ENCODE peak calls at places on chromosomes 11 and 22, in seven cellular contexts. H, C, M, U, N, Y and V are unnamed samples.
A peak's percentile ranks its signal among the peaks of the same experiment; 100 is the strongest.

GRCh38 chr22:46280063-46280817 is 12.4 kb downstream of the TTC38 start:
- DNase-seq in H (no peak), C (no peak), M (no peak), U (no peak), N (no peak), Y (no peak), V (no peak)

GRCh38 chr22:50727678-50728522 is 10.1 kb upstream of the ACR start:
- DNase-seq in H (no peak), C (no peak), M (no peak), U (no peak), N (no peak), Y (no peak), V (no peak)

GRCh38 chr11:62445314-62445740 is 26.5 kb downstream of the SCGB1A1 start:
- DNase-seq in H (peak; percentile 70), C (no peak), M (peak; percentile 81), U (no peak), N (no peak), Y (peak; percentile 32), V (no peak)

GRCh38 chr11:11789735-11790369 is 51.9 kb upstream of the USP47 start:
- DNase-seq in H (peak; percentile 8), C (peak; percentile 29), M (peak; percentile 40), U (peak; percentile 54), N (peak; percentile 13), Y (peak; percentile 41), V (peak; percentile 33)

GRCh38 chr22:37979782-37980181 is 4.6 kb downstream of the SOX10 start:
- DNase-seq in H (no peak), C (no peak), M (no peak), U (peak; percentile 61), N (peak; percentile 7), Y (no peak), V (no peak)

GRCh38 chr22:43783777-43784176 is 28.3 kb downstream of the EFCAB6 start:
- DNase-seq in H (no peak), C (no peak), M (no peak), U (peak; percentile 66), N (peak; percentile 27), Y (no peak), V (no peak)

GRCh38 chr11:122791836-122792235 is 46.5 kb upstream of the CRTAM start:
- DNase-seq in H (peak; percentile 75), C (no peak), M (peak; percentile 78), U (no peak), N (no peak), Y (peak; percentile 74), V (no peak)

GRCh38 chr11:44031549-44031948 is 16.2 kb upstream of the ACCSL start:
- DNase-seq in H (no peak), C (no peak), M (no peak), U (no peak), N (no peak), Y (no peak), V (no peak)

GRCh38 chr22:26612652-26613051 is 5.2 kb downstream of the CRYBB1 start:
- DNase-seq in H (no peak), C (no peak), M (no peak), U (no peak), N (no peak), Y (no peak), V (no peak)

GRCh38 chr11:65884716-65885092 is 3.6 kb downstream of the FIBP start:
- DNase-seq in H (peak; percentile 61), C (peak; percentile 78), M (peak; percentile 65), U (peak; percentile 94), N (peak; percentile 83), Y (peak; percentile 80), V (peak; percentile 92)

GRCh38 chr11:9144828-9145227 is 53.4 kb upstream of the SCUBE2 start:
- DNase-seq in H (peak; percentile 23), C (no peak), M (peak; percentile 38), U (no peak), N (no peak), Y (no peak), V (no peak)

GRCh38 chr11:20084921-20085814 is 75.1 kb downstream of the DBX1 start:
- DNase-seq in H (no peak), C (no peak), M (no peak), U (peak; percentile 53), N (peak; percentile 18), Y (no peak), V (no peak)

GRCh38 chr11:111336582-111337256 is 38.4 kb downstream of the POU2AF3 start:
- DNase-seq in H (peak; percentile 85), C (no peak), M (peak; percentile 61), U (peak; percentile 76), N (peak; percentile 77), Y (peak; percentile 6), V (no peak)

GRCh38 chr22:43426816-43427215 is 15.0 kb downstream of the MPPED1 start:
- DNase-seq in H (no peak), C (no peak), M (no peak), U (no peak), N (no peak), Y (no peak), V (no peak)

GRCh38 chr22:36465232-36466021 is 16.0 kb downstream of the TXN2 start:
- DNase-seq in H (peak; percentile 95), C (no peak), M (peak; percentile 93), U (no peak), N (peak; percentile 60), Y (peak; percentile 92), V (no peak)

GRCh38 chr11:76598426-76598839 is 72.1 kb downstream of the LRRC32 start:
- DNase-seq in H (peak; percentile 51), C (peak; percentile 59), M (peak; percentile 56), U (peak; percentile 77), N (peak; percentile 74), Y (peak; percentile 62), V (peak; percentile 72)

GRCh38 chr22:38467904-38468760 is at the start of gene KDELR3:
- DNase-seq in H (peak; percentile 76), C (peak; percentile 93), M (peak; percentile 71), U (peak; percentile 74), N (peak; percentile 53), Y (peak; percentile 71), V (peak; percentile 80)

GRCh38 chr11:110184974-110185597 is 91.9 kb downstream of the ZC3H12C start:
- DNase-seq in H (peak; percentile 74), C (no peak), M (peak; percentile 83), U (no peak), N (no peak), Y (peak; percentile 45), V (no peak)

GRCh38 chr22:49632199-49633009 is 195.3 kb downstream of the BRD1 start:
- DNase-seq in H (peak; percentile 41), C (no peak), M (peak; percentile 28), U (peak; percentile 92), N (peak; percentile 84), Y (peak; percentile 38), V (peak; percentile 91)

GRCh38 chr11:9817191-9817590 is 153.3 kb downstream of the SWAP70 start:
- DNase-seq in H (no peak), C (no peak), M (no peak), U (no peak), N (no peak), Y (no peak), V (no peak)

GRCh38 chr22:22897036-22897435 is 9.4 kb downstream of the IGLL5 start:
- DNase-seq in H (no peak), C (peak; percentile 61), M (no peak), U (no peak), N (no peak), Y (no peak), V (no peak)

GRCh38 chr11:14971865-14972580 is at the start of gene CALCA:
- DNase-seq in H (no peak), C (no peak), M (no peak), U (peak; percentile 75), N (peak; percentile 73), Y (peak; percentile 4), V (peak; percentile 52)

GRCh38 chr11:16632295-16633200 is 105.9 kb upstream of the C11orf58 start:
- DNase-seq in H (peak; percentile 21), C (no peak), M (peak; percentile 21), U (peak; percentile 55), N (peak; percentile 53), Y (peak; percentile 45), V (no peak)

GRCh38 chr11:87260811-87261210 is 223.1 kb downstream of the TMEM135 start:
- DNase-seq in H (peak; percentile 51), C (no peak), M (no peak), U (no peak), N (no peak), Y (no peak), V (no peak)

GRCh38 chr22:46107089-46107664 is 43.1 kb upstream of the PPARA start:
- DNase-seq in H (no peak), C (no peak), M (no peak), U (no peak), N (no peak), Y (no peak), V (peak; percentile 79)

GRCh38 chr11:20887137-20887536 is 217.8 kb downstream of the NELL1 start:
- DNase-seq in H (no peak), C (no peak), M (no peak), U (no peak), N (no peak), Y (no peak), V (no peak)

GRCh38 chr22:24836282-24836681 is 30.3 kb downstream of the SGSM1 start:
- DNase-seq in H (peak; percentile 12), C (no peak), M (no peak), U (no peak), N (no peak), Y (no peak), V (no peak)
- H3K9ac ChIP-seq in H (no peak overlapping the region), C (no peak overlapping the region), M (no peak overlapping the region), U (no peak overlapping the region), N (no peak overlapping the region), Y (no peak overlapping the region), V (no peak overlapping the region)

DNA sequence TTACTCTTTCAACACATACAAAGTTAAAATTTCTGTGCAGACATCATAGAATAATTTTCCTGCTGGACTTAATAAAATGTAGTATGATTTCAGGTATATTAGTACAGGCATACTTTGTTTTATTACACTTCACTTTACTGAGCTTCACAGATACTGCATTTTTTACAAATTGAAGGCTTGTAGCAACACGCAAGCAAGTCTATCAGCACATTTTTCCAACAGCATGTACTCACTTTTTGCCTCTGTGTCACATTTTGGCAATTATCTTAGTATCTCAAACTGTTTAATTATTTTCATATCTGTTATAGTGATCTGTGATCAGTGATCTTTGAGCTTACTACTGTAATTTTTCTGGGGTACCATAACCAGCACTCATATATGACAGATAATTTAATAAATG is 44.5 kb downstream of the BBOX1 start:
- DNase-seq in H (no peak), C (no peak), M (no peak), U (no peak), N (no peak), Y (no peak), V (no peak)
- H3K9ac ChIP-seq in H (no peak overlapping the region), C (no peak overlapping the region), M (no peak overlapping the region), U (no peak overlapping the region), N (no peak overlapping the region), Y (no peak overlapping the region), V (no peak overlapping the region)

DNA sequence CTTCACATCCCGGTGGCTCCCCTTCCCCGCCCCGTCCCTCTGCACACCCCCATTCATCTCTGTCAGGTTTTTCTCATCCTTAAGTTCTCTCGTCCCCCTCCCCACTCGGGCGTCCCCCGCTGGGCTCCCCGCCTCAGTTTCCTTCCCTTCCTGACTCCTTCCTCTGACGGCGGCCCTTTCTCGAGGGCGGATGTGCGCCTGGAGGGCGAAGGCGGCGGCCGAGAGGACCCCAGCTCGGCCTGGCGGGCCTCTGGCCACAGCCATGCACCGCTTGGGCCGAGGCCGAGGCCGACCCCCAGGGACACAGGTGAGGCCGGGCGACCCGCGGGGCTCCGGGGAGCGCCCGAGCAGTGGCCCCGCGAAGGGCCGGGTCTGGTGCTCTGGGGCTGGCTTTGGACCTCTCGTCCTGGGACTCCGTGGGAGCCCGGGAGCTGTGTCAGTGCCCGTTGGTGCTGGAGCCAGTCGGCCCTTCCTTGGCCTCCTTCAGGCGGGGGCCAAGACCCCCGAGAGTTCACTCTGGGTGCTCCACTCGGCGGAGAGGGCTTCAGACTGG is 2.9 kb downstream of the PHLDB1 start:
- DNase-seq in H (no peak), C (no peak), M (no peak), U (peak; percentile 81), N (no peak), Y (peak; percentile 25), V (no peak)
- H3K9ac ChIP-seq in H (peak overlapping the region; percentile 99), C (peak overlapping the region; percentile 84), M (peak overlapping the region; percentile 85), U (no peak overlapping the region), N (peak overlapping the region; percentile 13), Y (peak overlapping the region; percentile 97), V (no peak overlapping the region)

GRCh38 chr11:35488117-35488516 is 37.3 kb downstream of the PAMR1 start:
- DNase-seq in H (peak; percentile 62), C (no peak), M (peak; percentile 49), U (no peak), N (no peak), Y (peak; percentile 15), V (no peak)
- H3K9ac ChIP-seq in H (no peak overlapping the region), C (no peak overlapping the region), M (peak overlapping the region; percentile 24), U (no peak overlapping the region), N (no peak overlapping the region), Y (peak overlapping the region; percentile 31), V (no peak overlapping the region)